ENCODE peak calls at places on chromosome 4, in seven cellular contexts. R is HepG2; O is CD4-positive, alpha-beta T cell; S is Peyer's patch; Q is heart left ventricle; D is heart right ventricle; I is lung. X is an unnamed sample.

GRCh38 chr4:110059556-110060191 is 138.7 kb downstream of the ELOVL6 start:
- DNase-seq in R (no peak), O (no peak), S (no peak), Q (no peak), D (no peak), I (no peak), X (no peak)

GRCh38 chr4:92305878-92306520 is 2.2 kb downstream of the GRID2 start:
- DNase-seq in R (no peak), O (no peak), S (no peak), Q (no peak), D (no peak), I (no peak), X (no peak)

GRCh38 chr4:109419679-109420078 is 13.9 kb upstream of the SEC24B start:
- DNase-seq in R (no peak), O (no peak), S (no peak), Q (no peak), D (no peak), I (no peak), X (no peak)

GRCh38 chr4:133324491-133324890 is 175.4 kb downstream of the PCDH10 start:
- DNase-seq in R (no peak), O (no peak), S (no peak), Q (no peak), D (no peak), I (no peak), X (no peak)

GRCh38 chr4:30718889-30719252 is 1.3 kb upstream of the PCDH7 start:
- DNase-seq in R (no peak), O (no peak), S (no peak), Q (no peak), D (no peak), I (no peak), X (peak)

GRCh38 chr4:174037631-174038030 is 245.8 kb downstream of the FBXO8 start:
- DNase-seq in R (no peak), O (no peak), S (no peak), Q (no peak), D (no peak), I (no peak), X (no peak)

GRCh38 chr4:168945291-168945690 is 64.8 kb downstream of the CBR4 start:
- DNase-seq in R (no peak), O (no peak), S (no peak), Q (no peak), D (no peak), I (no peak), X (no peak)

GRCh38 chr4:2116687-2117400 is 57.7 kb downstream of the NAT8L start:
- DNase-seq in R (no peak), O (no peak), S (no peak), Q (no peak), D (no peak), I (no peak), X (no peak)

GRCh38 chr4:138049350-138049749 is 192.8 kb downstream of the SLC7A11 start:
- DNase-seq in R (no peak), O (no peak), S (no peak), Q (no peak), D (no peak), I (no peak), X (no peak)

GRCh38 chr4:16884673-16885460 is 13.6 kb downstream of the LDB2 start:
- DNase-seq in R (peak), O (no peak), S (no peak), Q (no peak), D (no peak), I (no peak), X (no peak)

GRCh38 chr4:174377613-174378012 is 93.9 kb downstream of the CEP44 start:
- DNase-seq in R (peak), O (no peak), S (no peak), Q (no peak), D (no peak), I (no peak), X (no peak)

GRCh38 chr4:126821152-126821551 is 811.6 kb upstream of the INTU start:
- DNase-seq in R (no peak), O (no peak), S (no peak), Q (no peak), D (no peak), I (no peak), X (no peak)

GRCh38 chr4:138428611-138429010 is 186.5 kb upstream of the SLC7A11 start:
- DNase-seq in R (no peak), O (no peak), S (no peak), Q (no peak), D (no peak), I (no peak), X (no peak)

GRCh38 chr4:123896446-123897071 is 500.0 kb downstream of the SPRY1 start:
- DNase-seq in R (no peak), O (no peak), S (no peak), Q (no peak), D (no peak), I (no peak), X (no peak)

GRCh38 chr4:115668396-115668795 is 555.0 kb upstream of the NDST4 start:
- DNase-seq in R (no peak), O (no peak), S (no peak), Q (no peak), D (no peak), I (no peak), X (no peak)

GRCh38 chr4:69727412-69727811 is 33.0 kb downstream of the SULT1B1 start:
- DNase-seq in R (no peak), O (no peak), S (no peak), Q (no peak), D (no peak), I (no peak), X (no peak)

GRCh38 chr4:5474756-5475155 is 233.6 kb downstream of the EVC2 start:
- DNase-seq in R (no peak), O (no peak), S (no peak), Q (no peak), D (no peak), I (no peak), X (no peak)

GRCh38 chr4:2626231-2626630 is 89.8 kb downstream of the FAM193A start:
- DNase-seq in R (no peak), O (no peak), S (peak), Q (no peak), D (no peak), I (no peak), X (no peak)

GRCh38 chr4:22736912-22737311 is 44.2 kb downstream of the GBA3 start:
- DNase-seq in R (no peak), O (no peak), S (no peak), Q (no peak), D (no peak), I (no peak), X (no peak)

GRCh38 chr4:88660446-88661294 is 37.0 kb downstream of the NAP1L5 start:
- DNase-seq in R (peak), O (no peak), S (no peak), Q (no peak), D (no peak), I (no peak), X (no peak)

GRCh38 chr4:80197132-80197573 is at the start of gene PRDM8:
- DNase-seq in R (no peak), O (peak), S (no peak), Q (no peak), D (no peak), I (no peak), X (no peak)
- H3K27ac ChIP-seq in R (no peak), O (no peak), S (peak), Q (no peak), D (no peak), I (no peak), X (no peak)

GRCh38 chr4:38728651-38729141 is 54.1 kb downstream of the TLR10 start:
- DNase-seq in R (peak), O (no peak), S (peak), Q (no peak), D (no peak), I (peak), X (no peak)
- H3K27ac ChIP-seq in R (no peak), O (no peak), S (no peak), Q (no peak), D (no peak), I (no peak), X (no peak)

DNA sequence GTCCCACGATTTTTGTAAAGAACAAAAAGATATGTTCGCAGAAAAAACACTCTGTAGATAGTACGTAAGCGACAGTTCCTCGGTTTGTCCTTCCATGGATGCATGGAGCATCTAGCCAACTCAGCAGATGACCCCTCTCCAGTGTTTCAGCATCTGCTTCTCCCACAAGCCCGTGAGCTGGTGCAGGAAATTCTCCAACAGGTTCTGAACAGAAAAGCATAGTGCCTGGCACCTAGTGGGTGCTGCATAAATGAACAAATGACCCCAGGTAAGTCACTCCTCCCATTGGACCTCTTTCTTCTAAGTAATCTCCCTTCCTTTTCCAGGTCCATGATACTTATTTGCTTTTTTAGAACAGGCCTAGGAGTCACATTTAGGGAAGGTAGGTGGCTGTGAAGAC is 966 bp upstream of the KIAA0232 start:
- DNase-seq in R (no peak), O (no peak), S (peak), Q (no peak), D (no peak), I (no peak), X (no peak)
- H3K27ac ChIP-seq in R (no peak), O (peak), S (peak), Q (peak), D (peak), I (no peak), X (peak)

DNA sequence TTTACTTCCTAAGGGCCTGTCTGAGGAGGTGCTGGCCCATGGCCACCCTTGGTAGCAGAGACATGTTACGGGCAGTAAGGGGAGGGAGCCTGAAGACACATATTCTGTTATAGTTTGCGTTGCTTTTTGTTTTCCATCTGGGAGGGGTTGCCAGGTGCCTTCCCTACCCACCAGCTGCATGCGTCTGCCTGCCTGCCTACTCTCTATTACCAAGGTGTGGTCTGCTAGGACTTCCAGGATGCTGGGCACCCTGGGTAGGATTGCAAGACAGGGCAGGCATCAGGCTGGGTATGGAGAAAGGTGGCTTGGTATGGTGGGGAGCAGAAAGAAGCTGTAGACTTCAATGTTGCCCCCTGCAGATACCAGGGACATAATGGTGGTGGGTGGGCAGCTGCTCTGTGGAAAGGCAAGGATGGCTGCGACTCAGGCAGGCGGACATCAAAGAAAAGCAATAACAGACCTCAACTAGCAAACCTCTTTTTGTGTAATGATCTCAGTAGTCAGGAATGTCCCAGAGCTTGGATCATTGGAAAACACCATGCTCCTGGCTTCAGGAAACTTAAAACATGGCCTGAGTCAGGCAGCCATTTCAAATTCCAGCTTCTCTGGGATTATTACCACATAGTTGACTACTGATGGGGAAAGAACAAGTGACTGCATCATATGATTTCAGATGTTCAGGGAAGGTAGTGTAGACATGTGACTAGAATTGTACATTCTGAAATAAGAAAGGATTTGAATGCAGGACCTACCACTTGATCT is 67.8 kb downstream of the HOPX start:
- DNase-seq in R (peak), O (no peak), S (no peak), Q (no peak), D (no peak), I (no peak), X (no peak)
- H3K27ac ChIP-seq in R (no peak), O (no peak), S (no peak), Q (no peak), D (no peak), I (no peak), X (no peak)